ENCODE peak calls at places on chromosomes 16 and 17, in seven cellular contexts. L is dorsolateral prefrontal cortex; R is activated T-helper 1 cell treated with Interleukin-2 at 50 U/mL for 16 hours; U is activated naive CD4-positive, alpha-beta T cell treated with anti-CD3 and anti-CD28 coated beads, Interleukin-2, amount 50 U/mL, for 16 hours; V is A549; X is HTR-8/SVneo; H is psoas muscle. O is an unnamed sample.

GRCh38 chr17:78993241-78993956 is 13.7 kb upstream of the LGALS3BP start:
- DNase-seq in L (no peak), R (no peak), U (peak; percentile 62), V (peak; percentile 78), X (peak; percentile 54), H (no peak), O (peak; percentile 60)

GRCh38 chr16:49441366-49441780 is 67.8 kb downstream of the C16orf78 start:
- DNase-seq in L (no peak), R (peak; percentile 66), U (peak; percentile 51), V (no peak), X (no peak), H (no peak), O (peak; percentile 77)

GRCh38 chr16:67989322-67990017 is 9.2 kb upstream of the DPEP3 start:
- DNase-seq in L (no peak), R (no peak), U (no peak), V (no peak), X (no peak), H (peak; percentile 72), O (no peak)

GRCh38 chr17:48457080-48457836 is 27.2 kb upstream of the SKAP1 start:
- DNase-seq in L (no peak), R (peak; percentile 59), U (peak; percentile 72), V (peak; percentile 69), X (peak; percentile 81), H (peak; percentile 72), O (peak; percentile 79)

GRCh38 chr16:11502239-11502638 is 84.5 kb downstream of the LITAF start:
- DNase-seq in L (no peak), R (no peak), U (no peak), V (no peak), X (no peak), H (no peak), O (no peak)

GRCh38 chr17:43367588-43368242 is 31.1 kb upstream of the ARL4D start:
- DNase-seq in L (no peak), R (no peak), U (peak; percentile 45), V (peak; percentile 90), X (peak; percentile 70), H (no peak), O (peak; percentile 45)

GRCh38 chr16:85602402-85602801 is 10.7 kb upstream of the GSE1 start:
- DNase-seq in L (no peak), R (no peak), U (no peak), V (no peak), X (no peak), H (no peak), O (no peak)

GRCh38 chr17:15279011-15279477 is 13.9 kb upstream of the PMP22 start:
- DNase-seq in L (no peak), R (no peak), U (no peak), V (peak; percentile 82), X (peak; percentile 41), H (no peak), O (no peak)

GRCh38 chr16:50558913-50559312 is 10.7 kb downstream of the NKD1 start:
- DNase-seq in L (no peak), R (no peak), U (no peak), V (no peak), X (no peak), H (no peak), O (no peak)

GRCh38 chr17:42389135-42389417 is 834 bp upstream of the STAT3 start:
- DNase-seq in L (no peak), R (no peak), U (no peak), V (no peak), X (no peak), H (no peak), O (no peak)